ENCODE peak calls at places on chromosomes 4 and X, in seven cellular contexts. W is kidney glomerular epithelial cell; Q is OCI-LY7; S is NCI-H2081 treated with DMSO at 0.1 percent for 48 hours; Y is naive thymus-derived CD8-positive, alpha-beta T cell; B is NCI-H1105 treated with DMSO at 0.1 percent for 48 hours; T is NCI-H146. F is an unnamed sample.
A peak's percentile ranks its signal among the peaks of the same experiment; 100 is the strongest.

GRCh38 chrX:2266445-2267349 is 234.1 kb downstream of the DHRSX start:
- DNase-seq in W (no peak), Q (no peak), S (no peak), Y (no peak), B (no peak), T (no peak), F (peak; percentile 56)

GRCh38 chr4:52841707-52842456 is 20.2 kb upstream of the RASL11B start:
- DNase-seq in W (no peak), Q (no peak), S (no peak), Y (no peak), B (no peak), T (no peak), F (no peak)

GRCh38 chr4:182885022-182885737 is 32.0 kb downstream of the DCTD start:
- DNase-seq in W (no peak), Q (no peak), S (no peak), Y (no peak), B (no peak), T (no peak), F (no peak)

GRCh38 chrX:149286940-149287349 is 218.2 kb downstream of the IDS start:
- DNase-seq in W (no peak), Q (peak; percentile 57), S (no peak), Y (peak; percentile 3), B (peak; percentile 76), T (peak; percentile 3), F (no peak)

GRCh38 chrX:12080265-12080664 is 58.0 kb upstream of the FRMPD4 start:
- DNase-seq in W (no peak), Q (peak; percentile 9), S (no peak), Y (no peak), B (peak; percentile 48), T (peak; percentile 70), F (no peak)

GRCh38 chr4:23312686-23313085 is 577.2 kb downstream of the PPARGC1A start:
- DNase-seq in W (no peak), Q (no peak), S (no peak), Y (no peak), B (no peak), T (no peak), F (no peak)

GRCh38 chrX:45592067-45592466 is 391.4 kb upstream of the DIPK2B start:
- DNase-seq in W (no peak), Q (no peak), S (no peak), Y (no peak), B (no peak), T (no peak), F (no peak)

GRCh38 chr4:38073596-38074234 is 113.5 kb downstream of the PTTG2 start:
- DNase-seq in W (no peak), Q (no peak), S (no peak), Y (no peak), B (no peak), T (no peak), F (no peak)

GRCh38 chr4:56788081-56788480 is 33.4 kb downstream of the SPINK2 start:
- DNase-seq in W (no peak), Q (no peak), S (no peak), Y (no peak), B (no peak), T (no peak), F (no peak)

GRCh38 chr4:42627887-42628646 is 28.8 kb downstream of the ATP8A1 start:
- DNase-seq in W (no peak), Q (peak; percentile 81), S (peak; percentile 13), Y (peak; percentile 19), B (no peak), T (no peak), F (no peak)

GRCh38 chr4:86846921-86847320 is 2.3 kb downstream of the SLC10A6 start:
- DNase-seq in W (no peak), Q (no peak), S (no peak), Y (no peak), B (no peak), T (no peak), F (no peak)

GRCh38 chr4:133129237-133129636 is 19.9 kb upstream of the PCDH10 start:
- DNase-seq in W (no peak), Q (no peak), S (no peak), Y (no peak), B (no peak), T (no peak), F (no peak)

GRCh38 chr4:25672756-25673155 is 17.1 kb downstream of the SLC34A2 start:
- DNase-seq in W (no peak), Q (no peak), S (no peak), Y (no peak), B (no peak), T (no peak), F (no peak)

GRCh38 chr4:160826339-160826679 is 1337.5 kb downstream of the FSTL5 start:
- DNase-seq in W (no peak), Q (no peak), S (no peak), Y (no peak), B (no peak), T (no peak), F (no peak)

GRCh38 chr4:42609051-42609450 is 47.9 kb downstream of the ATP8A1 start:
- DNase-seq in W (no peak), Q (no peak), S (no peak), Y (no peak), B (no peak), T (no peak), F (no peak)

GRCh38 chr4:27789768-27790167 is 929.1 kb downstream of the STIM2 start:
- DNase-seq in W (no peak), Q (no peak), S (no peak), Y (no peak), B (no peak), T (no peak), F (no peak)

GRCh38 chr4:55838952-55839351 is 14.5 kb upstream of the EXOC1 start:
- DNase-seq in W (no peak), Q (no peak), S (no peak), Y (no peak), B (no peak), T (no peak), F (no peak)

GRCh38 chr4:89000844-89001360 is 56.1 kb downstream of the FAM13A start:
- DNase-seq in W (peak; percentile 6), Q (no peak), S (peak; percentile 92), Y (no peak), B (peak; percentile 90), T (peak; percentile 90), F (no peak)

GRCh38 chrX:130197464-130197863 is 25.7 kb downstream of the RAB33A start:
- DNase-seq in W (no peak), Q (no peak), S (no peak), Y (no peak), B (no peak), T (no peak), F (no peak)

GRCh38 chr4:173525118-173526033 is 4.7 kb downstream of the HAND2 start:
- DNase-seq in W (no peak), Q (no peak), S (no peak), Y (no peak), B (no peak), T (no peak), F (no peak)

GRCh38 chrX:103384672-103385071 is 8.3 kb downstream of the BEX3 start:
- DNase-seq in W (no peak), Q (no peak), S (no peak), Y (no peak), B (no peak), T (no peak), F (no peak)

F was measured in chondrocyte.